ENCODE peak calls at places on chromosome 20, in nine cellular contexts. D, H, A, O, F, E, X, S and J are unnamed samples.

GRCh38 chr20:45109634-45110033 is 5.3 kb downstream of the WFDC5 start:
- DNase-seq in D (no peak), H (no peak), A (no peak), O (no peak), F (no peak), E (no peak), X (no peak), S (no peak), J (no peak)

GRCh38 chr20:49594143-49594928 is 26.4 kb upstream of the PTGIS start:
- DNase-seq in D (peak), H (no peak), A (peak), O (peak), F (peak), E (no peak), X (no peak), S (peak), J (peak)

GRCh38 chr20:13571662-13572061 is 67.1 kb downstream of the TASP1 start:
- DNase-seq in D (no peak), H (no peak), A (no peak), O (no peak), F (no peak), E (no peak), X (no peak), S (no peak), J (no peak)

GRCh38 chr20:50930139-50931047 is 844 bp downstream of the ADNP start:
- DNase-seq in D (peak), H (peak), A (peak), O (peak), F (no peak), E (peak), X (peak), S (peak), J (no peak)

GRCh38 chr20:24045621-24046020 is 57.0 kb upstream of the GGTLC1 start:
- DNase-seq in D (no peak), H (no peak), A (no peak), O (no peak), F (no peak), E (no peak), X (no peak), S (no peak), J (no peak)

GRCh38 chr20:6562111-6562510 is 205.4 kb upstream of the BMP2 start:
- DNase-seq in D (no peak), H (no peak), A (no peak), O (no peak), F (peak), E (no peak), X (no peak), S (peak), J (no peak)

GRCh38 chr20:41138527-41139226 is 1.3 kb downstream of the PLCG1 start:
- DNase-seq in D (peak), H (no peak), A (no peak), O (no peak), F (no peak), E (peak), X (peak), S (peak), J (no peak)

GRCh38 chr20:46914789-46915359 is 20.2 kb downstream of the EYA2 start:
- DNase-seq in D (no peak), H (no peak), A (no peak), O (peak), F (no peak), E (no peak), X (no peak), S (no peak), J (no peak)

GRCh38 chr20:8535403-8536003 is 403.4 kb downstream of the PLCB1 start:
- DNase-seq in D (no peak), H (no peak), A (no peak), O (no peak), F (no peak), E (peak), X (peak), S (no peak), J (no peak)

GRCh38 chr20:46364670-46365482 is 41.5 kb downstream of the ELMO2 start:
- DNase-seq in D (peak), H (no peak), A (peak), O (no peak), F (no peak), E (no peak), X (no peak), S (no peak), J (no peak)

GRCh38 chr20:53642196-53643030 is 48.8 kb upstream of the ZNF217 start:
- DNase-seq in D (peak), H (peak), A (peak), O (no peak), F (peak), E (peak), X (peak), S (peak), J (no peak)

GRCh38 chr20:49712118-49712517 is 1.6 kb downstream of the B4GALT5 start:
- DNase-seq in D (no peak), H (no peak), A (no peak), O (no peak), F (peak), E (no peak), X (no peak), S (no peak), J (no peak)

GRCh38 chr20:25032065-25032477 is 25.9 kb downstream of the ACSS1 start:
- DNase-seq in D (no peak), H (no peak), A (no peak), O (no peak), F (peak), E (no peak), X (no peak), S (no peak), J (no peak)

GRCh38 chr20:20849126-20849525 is 136.7 kb upstream of the RALGAPA2 start:
- DNase-seq in D (no peak), H (no peak), A (no peak), O (no peak), F (no peak), E (no peak), X (no peak), S (no peak), J (no peak)

GRCh38 chr20:61665746-61666470 is 399.8 kb downstream of the TAF4 start:
- DNase-seq in D (no peak), H (no peak), A (no peak), O (no peak), F (no peak), E (no peak), X (no peak), S (no peak), J (no peak)

GRCh38 chr20:52031574-52032303 is 159.8 kb downstream of the ZFP64 start:
- DNase-seq in D (peak), H (peak), A (no peak), O (no peak), F (peak), E (no peak), X (peak), S (peak), J (peak)

GRCh38 chr20:16692442-16692841 is 37.4 kb upstream of the SNRPB2 start:
- DNase-seq in D (no peak), H (no peak), A (no peak), O (no peak), F (no peak), E (no peak), X (no peak), S (no peak), J (no peak)

GRCh38 chr20:22491188-22491500 is 93.2 kb downstream of the FOXA2 start:
- DNase-seq in D (no peak), H (no peak), A (no peak), O (no peak), F (no peak), E (no peak), X (no peak), S (no peak), J (no peak)

GRCh38 chr20:49483018-49483705 is 694 bp upstream of the KCNB1 start:
- DNase-seq in D (no peak), H (no peak), A (no peak), O (no peak), F (no peak), E (no peak), X (peak), S (peak), J (no peak)

GRCh38 chr20:34318609-34319443 is 15.7 kb upstream of the AHCY start:
- DNase-seq in D (no peak), H (no peak), A (no peak), O (no peak), F (no peak), E (no peak), X (no peak), S (no peak), J (no peak)

GRCh38 chr20:2557873-2558580 is 21.7 kb downstream of the TMC2 start:
- DNase-seq in D (no peak), H (no peak), A (no peak), O (no peak), F (no peak), E (no peak), X (no peak), S (no peak), J (no peak)

GRCh38 chr20:58889334-58890072 is 37.0 kb downstream of the GNAS start:
- DNase-seq in D (no peak), H (no peak), A (no peak), O (no peak), F (no peak), E (no peak), X (no peak), S (peak), J (no peak)

GRCh38 chr20:49384437-49385434 is 97.7 kb downstream of the KCNB1 start:
- DNase-seq in D (peak), H (peak), A (peak), O (peak), F (peak), E (no peak), X (peak), S (peak), J (no peak)

GRCh38 chr20:51427625-51428291 is 114.8 kb downstream of the NFATC2 start:
- DNase-seq in D (no peak), H (no peak), A (no peak), O (no peak), F (no peak), E (no peak), X (no peak), S (no peak), J (no peak)

GRCh38 chr20:59985864-59986263 is 27.6 kb downstream of the CDH26 start:
- DNase-seq in D (no peak), H (no peak), A (no peak), O (no peak), F (no peak), E (no peak), X (no peak), S (no peak), J (no peak)
- TF ChIP-seq CTCF in D (no peak), H (no peak), A (no peak), O (no peak), F (no peak), E (peak), X (no peak), S (peak), J (no peak)

DNA sequence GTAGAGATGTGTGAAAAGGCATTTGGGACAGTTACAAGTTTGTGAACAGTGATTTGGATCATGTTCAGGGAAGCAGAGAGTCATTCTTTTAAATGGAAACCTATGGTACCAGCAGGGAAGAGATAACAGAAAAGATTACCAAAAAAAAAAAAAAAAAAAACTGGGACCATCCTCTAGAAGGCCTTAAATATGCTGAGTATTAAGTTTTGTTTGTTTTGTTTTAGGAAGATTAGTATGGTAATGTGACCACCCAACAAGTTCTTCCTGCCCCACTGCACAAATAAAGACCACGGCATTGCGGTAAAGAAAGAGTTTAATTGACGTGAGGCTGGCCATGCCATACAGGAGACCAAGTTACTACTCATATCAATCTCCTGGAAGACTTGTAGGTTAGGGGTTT is 946.2 kb downstream of the KIF16B start:
- DNase-seq in D (no peak), H (no peak), A (no peak), O (no peak), F (no peak), E (no peak), X (no peak), S (no peak), J (no peak)
- TF ChIP-seq CTCF in D (no peak), H (no peak), A (no peak), O (no peak), F (no peak), E (no peak), X (no peak), S (no peak), J (no peak)

GRCh38 chr20:10490706-10491105 is 55.6 kb downstream of the SLX4IP start:
- DNase-seq in D (no peak), H (no peak), A (no peak), O (no peak), F (peak), E (no peak), X (no peak), S (no peak), J (no peak)

GRCh38 chr20:10492065-10492464 is 57.0 kb downstream of the SLX4IP start:
- DNase-seq in D (no peak), H (no peak), A (no peak), O (no peak), F (peak), E (no peak), X (no peak), S (no peak), J (no peak)

GRCh38 chr20:10487354-10488115 is 52.4 kb downstream of the SLX4IP start:
- DNase-seq in D (no peak), H (no peak), A (no peak), O (no peak), F (peak), E (no peak), X (no peak), S (no peak), J (no peak)

GRCh38 chr20:10488436-10489053 is 53.4 kb downstream of the SLX4IP start:
- DNase-seq in D (no peak), H (no peak), A (no peak), O (no peak), F (no peak), E (no peak), X (no peak), S (no peak), J (no peak)

DNA sequence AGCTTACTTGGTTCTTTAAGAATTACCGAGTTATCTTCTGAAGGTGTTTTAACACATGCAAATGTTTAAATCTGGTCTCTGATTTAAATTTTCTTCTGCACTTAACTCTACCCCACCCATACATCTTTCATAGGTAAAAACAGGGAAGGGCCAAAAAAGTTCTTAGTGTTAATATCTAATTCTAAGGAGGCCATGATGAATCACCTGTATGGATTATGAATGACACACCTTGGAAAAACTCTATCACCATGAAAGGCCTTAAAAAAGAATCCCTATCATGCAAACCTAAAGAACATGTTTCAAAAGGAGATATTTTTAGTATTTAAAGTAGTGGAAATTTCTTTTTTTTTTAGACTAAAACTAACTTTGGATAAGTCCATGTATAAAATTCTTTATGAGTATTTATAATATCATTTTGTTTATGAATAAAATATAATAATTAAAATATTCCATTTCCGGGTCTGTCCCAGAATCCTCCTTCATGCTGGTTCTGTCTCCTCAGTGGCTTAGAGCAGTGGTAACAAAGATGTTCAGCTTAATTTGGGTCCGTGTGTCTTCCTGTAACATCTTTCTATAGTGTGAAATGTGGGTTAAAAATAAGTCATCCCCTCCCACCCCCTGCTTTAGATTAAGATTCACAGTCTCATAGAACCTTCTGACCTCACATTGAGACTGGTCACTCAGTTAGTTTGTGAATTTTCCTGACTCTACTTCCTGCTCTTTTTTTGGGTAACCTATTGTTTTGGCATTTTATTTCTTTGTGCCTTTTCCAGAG is 54.9 kb downstream of the SLX4IP start:
- DNase-seq in D (no peak), H (no peak), A (no peak), O (no peak), F (no peak), E (no peak), X (no peak), S (no peak), J (no peak)
- TF ChIP-seq CTCF in D (no peak), H (no peak), A (no peak), O (no peak), F (no peak), E (no peak), X (no peak), S (no peak), J (no peak)

GRCh38 chr20:36272547-36273220 is 33.5 kb upstream of the DLGAP4 start:
- DNase-seq in D (no peak), H (no peak), A (no peak), O (peak), F (no peak), E (no peak), X (no peak), S (no peak), J (no peak)

GRCh38 chr20:36275011-36275410 is 31.1 kb upstream of the DLGAP4 start:
- DNase-seq in D (no peak), H (no peak), A (no peak), O (peak), F (no peak), E (no peak), X (no peak), S (no peak), J (no peak)

GRCh38 chr20:36271639-36272546 is 34.2 kb upstream of the DLGAP4 start:
- DNase-seq in D (no peak), H (no peak), A (no peak), O (peak), F (no peak), E (no peak), X (no peak), S (no peak), J (no peak)

GRCh38 chr20:36274248-36274841 is 31.8 kb upstream of the DLGAP4 start:
- DNase-seq in D (no peak), H (no peak), A (no peak), O (peak), F (no peak), E (no peak), X (no peak), S (no peak), J (no peak)

GRCh38 chr20:36273414-36274247 is 32.5 kb upstream of the DLGAP4 start:
- DNase-seq in D (no peak), H (peak), A (no peak), O (peak), F (peak), E (peak), X (no peak), S (no peak), J (no peak)
- TF ChIP-seq CTCF in D (peak), H (peak), A (no peak), O (peak), F (peak), E (peak), X (no peak), S (peak), J (peak)

DNA sequence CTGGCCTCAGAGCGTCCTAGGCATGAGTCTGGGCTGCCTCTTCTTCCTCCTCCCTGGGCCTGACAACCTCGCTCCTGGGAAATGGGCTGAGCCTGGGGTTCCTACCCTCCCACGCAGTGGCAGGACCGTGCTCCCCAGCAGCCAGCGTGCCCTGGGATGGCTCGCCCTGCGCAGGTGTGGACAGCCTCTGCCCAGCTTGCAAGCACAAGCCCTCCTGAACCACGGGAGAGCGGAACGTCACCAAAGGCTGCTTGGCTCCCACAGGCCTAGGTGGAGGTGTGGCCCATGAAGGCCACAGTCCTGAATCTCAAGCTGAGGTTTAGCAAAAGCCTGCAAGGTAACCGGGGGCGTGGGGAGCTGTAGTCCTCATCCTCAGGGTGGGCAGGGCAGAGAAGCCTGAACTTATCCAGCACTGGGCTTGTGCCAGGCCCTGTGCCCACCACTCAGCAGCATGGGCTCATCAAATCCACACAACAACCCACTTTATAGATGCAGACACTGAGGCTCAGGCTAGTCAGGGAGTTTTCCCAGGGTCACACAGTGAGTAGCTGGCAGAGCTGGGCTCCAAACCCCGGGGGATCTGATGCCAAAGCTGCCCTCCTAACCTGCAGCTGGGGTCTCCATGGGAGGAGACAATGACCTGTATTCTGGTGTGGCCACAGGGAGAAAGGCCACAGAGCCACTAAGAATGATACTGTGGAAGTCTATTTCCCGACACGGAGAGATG is 25.3 kb downstream of the RBM38 start:
- DNase-seq in D (no peak), H (no peak), A (no peak), O (no peak), F (no peak), E (no peak), X (no peak), S (no peak), J (no peak)
- TF ChIP-seq CTCF in D (no peak), H (no peak), A (no peak), O (no peak), F (no peak), E (no peak), X (no peak), S (no peak), J (no peak)

DNA sequence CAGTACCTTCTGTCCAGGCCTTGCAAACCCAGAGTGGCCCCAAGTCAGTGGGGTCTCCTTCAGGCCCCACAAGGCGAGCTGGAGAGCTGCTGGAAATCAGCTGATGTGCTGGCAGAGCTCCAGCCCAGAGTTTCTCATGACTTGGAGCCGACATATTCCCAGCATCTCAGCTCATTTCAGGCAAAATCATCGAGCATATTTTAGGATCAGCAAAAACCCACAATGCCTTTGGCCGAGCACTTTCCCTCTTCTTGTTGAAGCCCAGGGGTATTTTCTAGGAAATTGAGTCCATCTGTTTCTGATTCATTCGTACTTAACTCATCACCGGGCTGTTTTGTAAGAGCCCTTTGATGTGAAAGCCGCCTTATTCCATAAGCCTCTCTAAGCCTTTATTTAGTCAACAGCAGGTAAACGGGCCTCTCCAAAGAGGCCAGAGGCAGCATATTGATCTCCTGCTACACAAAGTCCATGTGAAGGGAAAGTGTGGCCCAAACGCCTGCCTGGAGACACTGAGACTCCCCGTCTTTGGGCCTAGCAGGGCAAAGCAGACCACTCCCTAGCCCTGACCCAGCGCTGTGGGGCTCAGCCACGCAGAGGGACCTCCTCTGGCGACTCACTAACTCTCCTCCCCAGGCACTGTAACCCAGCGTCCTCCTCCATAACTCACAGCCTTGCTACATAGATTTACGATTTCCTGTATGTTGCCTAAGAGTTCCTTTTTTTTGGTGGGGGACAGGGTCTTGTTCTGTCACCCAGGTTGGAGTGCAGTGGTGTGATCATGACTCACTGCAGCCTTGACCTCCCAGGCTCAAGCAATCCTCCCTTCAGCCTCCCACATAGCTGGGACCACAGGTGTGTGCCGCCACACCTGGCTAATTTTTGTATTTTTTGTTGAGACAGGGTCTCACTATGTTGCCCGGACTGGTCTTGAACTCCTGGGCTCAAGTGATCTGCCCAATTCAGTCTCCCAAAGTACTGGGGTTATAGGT is 12.1 kb upstream of the C20orf203 start:
- DNase-seq in D (no peak), H (no peak), A (no peak), O (no peak), F (peak), E (peak), X (no peak), S (peak), J (peak)
- TF ChIP-seq CTCF in D (no peak), H (no peak), A (no peak), O (no peak), F (no peak), E (no peak), X (no peak), S (no peak), J (no peak)

GRCh38 chr20:38968090-38968489 is 5.9 kb downstream of the DHX35 start:
- DNase-seq in D (no peak), H (no peak), A (no peak), O (no peak), F (no peak), E (no peak), X (no peak), S (no peak), J (no peak)
- TF ChIP-seq CTCF in D (no peak), H (no peak), A (no peak), O (no peak), F (no peak), E (no peak), X (no peak), S (no peak), J (no peak)